ENCODE peak calls at places on chromosomes 7 and 10, in nine cellular contexts. One of them, this sample, is unnamed.

GRCh38 chr7:23477962-23478866 is 7.9 kb upstream of the IGF2BP3 start:
- DNase-seq in esophagus squamous epithelium: no peak
- DNase-seq in K562: no peak
- DNase-seq in suprapubic skin: no peak
- DNase-seq in breast epithelium: no peak
- DNase-seq in A549: no peak
- DNase-seq in upper lobe of left lung: no peak
- DNase-seq in adrenal gland: no peak
- DNase-seq in right lobe of liver: no peak
- DNase-seq in this sample: no peak

GRCh38 chr10:98096316-98096715 is 38.1 kb upstream of the R3HCC1L start:
- DNase-seq in esophagus squamous epithelium: no peak
- DNase-seq in K562: no peak
- DNase-seq in suprapubic skin: no peak
- DNase-seq in breast epithelium: no peak
- DNase-seq in A549: no peak
- DNase-seq in upper lobe of left lung: no peak
- DNase-seq in adrenal gland: no peak
- DNase-seq in right lobe of liver: no peak
- DNase-seq in this sample: no peak

GRCh38 chr7:96992624-96993452 is 12.5 kb upstream of the DLX6 start:
- DNase-seq in esophagus squamous epithelium: no peak
- DNase-seq in K562: no peak
- DNase-seq in suprapubic skin: no peak
- DNase-seq in breast epithelium: no peak
- DNase-seq in A549: no peak
- DNase-seq in upper lobe of left lung: no peak
- DNase-seq in adrenal gland: no peak
- DNase-seq in right lobe of liver: no peak
- DNase-seq in this sample: no peak

GRCh38 chr10:13257621-13258150 is 23.5 kb upstream of the UCMA start:
- DNase-seq in esophagus squamous epithelium: no peak
- DNase-seq in K562: no peak
- DNase-seq in suprapubic skin: no peak
- DNase-seq in breast epithelium: no peak
- DNase-seq in A549: no peak
- DNase-seq in upper lobe of left lung: no peak
- DNase-seq in adrenal gland: no peak
- DNase-seq in right lobe of liver: no peak
- DNase-seq in this sample: no peak

GRCh38 chr7:11177793-11178192 is 204.1 kb downstream of the PHF14 start:
- DNase-seq in esophagus squamous epithelium: no peak
- DNase-seq in K562: no peak
- DNase-seq in suprapubic skin: no peak
- DNase-seq in breast epithelium: no peak
- DNase-seq in A549: no peak
- DNase-seq in upper lobe of left lung: no peak
- DNase-seq in adrenal gland: no peak
- DNase-seq in right lobe of liver: no peak
- DNase-seq in this sample: no peak

GRCh38 chr7:132243463-132243862 is 332.8 kb downstream of the PLXNA4 start:
- DNase-seq in esophagus squamous epithelium: no peak
- DNase-seq in K562: no peak
- DNase-seq in suprapubic skin: no peak
- DNase-seq in breast epithelium: no peak
- DNase-seq in A549: no peak
- DNase-seq in upper lobe of left lung: no peak
- DNase-seq in adrenal gland: no peak
- DNase-seq in right lobe of liver: no peak
- DNase-seq in this sample: no peak

GRCh38 chr10:132438091-132439024 is 41.4 kb downstream of the PWWP2B start:
- DNase-seq in esophagus squamous epithelium: no peak
- DNase-seq in K562: no peak
- DNase-seq in suprapubic skin: no peak
- DNase-seq in breast epithelium: no peak
- DNase-seq in A549: no peak
- DNase-seq in upper lobe of left lung: no peak
- DNase-seq in adrenal gland: no peak
- DNase-seq in right lobe of liver: no peak
- DNase-seq in this sample: no peak

GRCh38 chr10:45235823-45236222 is 79.6 kb downstream of the OR13A1 start:
- DNase-seq in esophagus squamous epithelium: no peak
- DNase-seq in K562: no peak
- DNase-seq in suprapubic skin: no peak
- DNase-seq in breast epithelium: no peak
- DNase-seq in A549: no peak
- DNase-seq in upper lobe of left lung: no peak
- DNase-seq in adrenal gland: no peak
- DNase-seq in right lobe of liver: no peak
- DNase-seq in this sample: no peak

GRCh38 chr10:43980715-43981114 is 332.0 kb upstream of the ZNF32 start:
- DNase-seq in esophagus squamous epithelium: no peak
- DNase-seq in K562: no peak
- DNase-seq in suprapubic skin: no peak
- DNase-seq in breast epithelium: no peak
- DNase-seq in A549: no peak
- DNase-seq in upper lobe of left lung: no peak
- DNase-seq in adrenal gland: no peak
- DNase-seq in right lobe of liver: no peak
- DNase-seq in this sample: no peak

GRCh38 chr7:107118109-107118900 is 50.5 kb upstream of the HBP1 start:
- DNase-seq in esophagus squamous epithelium: no peak
- DNase-seq in K562: no peak
- DNase-seq in suprapubic skin: no peak
- DNase-seq in breast epithelium: no peak
- DNase-seq in A549: no peak
- DNase-seq in upper lobe of left lung: no peak
- DNase-seq in adrenal gland: peak; percentile 21
- DNase-seq in right lobe of liver: no peak
- DNase-seq in this sample: no peak

GRCh38 chr7:27784399-27785053 is 44.6 kb downstream of the TAX1BP1 start:
- DNase-seq in esophagus squamous epithelium: no peak
- DNase-seq in K562: peak; percentile 43
- DNase-seq in suprapubic skin: no peak
- DNase-seq in breast epithelium: no peak
- DNase-seq in A549: peak; percentile 48
- DNase-seq in upper lobe of left lung: no peak
- DNase-seq in adrenal gland: no peak
- DNase-seq in right lobe of liver: no peak
- DNase-seq in this sample: no peak

GRCh38 chr7:27123021-27123476 is 7.5 kb downstream of the HOXA4 start:
- DNase-seq in esophagus squamous epithelium: no peak
- DNase-seq in K562: no peak
- DNase-seq in suprapubic skin: no peak
- DNase-seq in breast epithelium: no peak
- DNase-seq in A549: no peak
- DNase-seq in upper lobe of left lung: no peak
- DNase-seq in adrenal gland: no peak
- DNase-seq in right lobe of liver: no peak
- DNase-seq in this sample: no peak

GRCh38 chr7:100825760-100826545 is 1.4 kb downstream of the EPHB4 start:
- DNase-seq in esophagus squamous epithelium: no peak
- DNase-seq in K562: peak; percentile 74
- DNase-seq in suprapubic skin: no peak
- DNase-seq in breast epithelium: no peak
- DNase-seq in A549: no peak
- DNase-seq in upper lobe of left lung: no peak
- DNase-seq in adrenal gland: peak; percentile 57
- DNase-seq in right lobe of liver: no peak
- DNase-seq in this sample: no peak

GRCh38 chr10:119652361-119652760 is 1.2 kb downstream of the BAG3 start:
- DNase-seq in esophagus squamous epithelium: no peak
- DNase-seq in K562: peak; percentile 55
- DNase-seq in suprapubic skin: no peak
- DNase-seq in breast epithelium: no peak
- DNase-seq in A549: peak; percentile 71
- DNase-seq in upper lobe of left lung: no peak
- DNase-seq in adrenal gland: peak; percentile 40
- DNase-seq in right lobe of liver: no peak
- DNase-seq in this sample: no peak

DNA sequence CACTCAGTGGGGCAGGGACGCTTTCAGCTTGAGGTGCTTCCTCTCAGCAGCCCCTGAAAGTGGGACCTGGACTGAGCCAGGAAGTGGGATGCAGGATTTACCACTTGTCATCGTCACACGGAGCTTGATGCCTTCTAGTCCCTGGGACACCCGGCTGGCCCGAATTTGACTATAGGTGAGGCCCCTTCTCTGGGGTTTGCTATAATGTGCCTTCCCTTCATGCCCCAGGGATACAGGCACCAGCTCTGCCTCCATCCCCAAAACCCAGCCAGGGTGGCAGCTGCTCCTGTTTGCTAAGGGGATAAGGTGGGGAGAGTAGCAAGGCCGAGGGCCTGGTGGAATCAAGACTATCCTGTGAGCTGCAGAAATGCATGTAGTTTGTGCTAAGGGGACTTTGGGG is 235.0 kb downstream of the GLRX3 start:
- DNase-seq in esophagus squamous epithelium: no peak
- DNase-seq in K562: no peak
- DNase-seq in suprapubic skin: no peak
- DNase-seq in breast epithelium: no peak
- DNase-seq in A549: no peak
- DNase-seq in upper lobe of left lung: no peak
- DNase-seq in adrenal gland: no peak
- DNase-seq in right lobe of liver: no peak
- DNase-seq in this sample: no peak
- TF ChIP-seq POLR2A in esophagus squamous epithelium: no peak
- TF ChIP-seq POLR2A in K562: no peak
- TF ChIP-seq POLR2A in suprapubic skin: no peak
- TF ChIP-seq POLR2A in breast epithelium: no peak
- TF ChIP-seq POLR2A in A549: no peak
- TF ChIP-seq POLR2A in upper lobe of left lung: no peak
- TF ChIP-seq POLR2A in adrenal gland: no peak
- TF ChIP-seq POLR2A in right lobe of liver: no peak
- TF ChIP-seq POLR2A in this sample: no peak

GRCh38 chr7:55070271-55070743 is 51.5 kb downstream of the EGFR start:
- DNase-seq in esophagus squamous epithelium: no peak
- DNase-seq in K562: no peak
- DNase-seq in suprapubic skin: no peak
- DNase-seq in breast epithelium: no peak
- DNase-seq in A549: no peak
- DNase-seq in upper lobe of left lung: no peak
- DNase-seq in adrenal gland: no peak
- DNase-seq in right lobe of liver: no peak
- DNase-seq in this sample: no peak

GRCh38 chr7:55070839-55071238 is 52.0 kb downstream of the EGFR start:
- DNase-seq in esophagus squamous epithelium: no peak
- DNase-seq in K562: no peak
- DNase-seq in suprapubic skin: no peak
- DNase-seq in breast epithelium: no peak
- DNase-seq in A549: no peak
- DNase-seq in upper lobe of left lung: no peak
- DNase-seq in adrenal gland: no peak
- DNase-seq in right lobe of liver: no peak
- DNase-seq in this sample: no peak

GRCh38 chr7:55071411-55072188 is 52.8 kb downstream of the EGFR start:
- DNase-seq in esophagus squamous epithelium: no peak
- DNase-seq in K562: no peak
- DNase-seq in suprapubic skin: no peak
- DNase-seq in breast epithelium: no peak
- DNase-seq in A549: no peak
- DNase-seq in upper lobe of left lung: no peak
- DNase-seq in adrenal gland: no peak
- DNase-seq in right lobe of liver: no peak
- DNase-seq in this sample: no peak

GRCh38 chr7:55067748-55068147 is 48.9 kb downstream of the EGFR start:
- DNase-seq in esophagus squamous epithelium: no peak
- DNase-seq in K562: no peak
- DNase-seq in suprapubic skin: no peak
- DNase-seq in breast epithelium: no peak
- DNase-seq in A549: no peak
- DNase-seq in upper lobe of left lung: no peak
- DNase-seq in adrenal gland: no peak
- DNase-seq in right lobe of liver: no peak
- DNase-seq in this sample: no peak

DNA sequence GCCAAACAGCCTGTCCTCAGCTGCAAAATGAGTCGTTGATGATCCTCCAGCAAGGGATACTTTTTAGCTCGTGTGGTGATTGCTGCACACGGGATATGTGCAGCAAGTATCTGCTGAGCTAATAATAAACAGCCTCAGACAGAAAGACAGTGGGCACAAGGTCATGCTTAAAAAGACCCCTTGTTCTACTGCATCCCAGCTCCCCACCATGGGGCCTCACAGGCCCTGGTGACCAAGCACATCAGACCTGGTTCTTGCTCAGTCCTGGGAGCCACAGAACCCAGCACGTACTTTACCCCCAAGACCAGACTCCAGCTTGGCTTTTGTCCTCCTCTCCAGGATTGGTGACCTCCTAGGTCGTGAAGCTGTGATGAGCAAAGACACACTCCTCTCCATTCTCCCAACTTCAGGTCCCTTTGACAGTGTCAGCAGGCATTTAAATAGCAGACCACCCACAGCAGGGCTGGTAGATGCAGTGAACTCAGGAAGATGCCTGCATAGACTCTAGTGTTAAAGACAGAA is 50.5 kb downstream of the EGFR start:
- DNase-seq in esophagus squamous epithelium: no peak
- DNase-seq in K562: no peak
- DNase-seq in suprapubic skin: no peak
- DNase-seq in breast epithelium: no peak
- DNase-seq in A549: no peak
- DNase-seq in upper lobe of left lung: no peak
- DNase-seq in adrenal gland: no peak
- DNase-seq in right lobe of liver: no peak
- DNase-seq in this sample: no peak
- H3K27ac ChIP-seq in esophagus squamous epithelium: peak overlapping the region; percentile 31
- H3K27ac ChIP-seq in K562: no peak overlapping the region
- H3K27ac ChIP-seq in suprapubic skin: no peak overlapping the region
- H3K27ac ChIP-seq in breast epithelium: no peak overlapping the region
- H3K27ac ChIP-seq in A549: peak overlapping the region; percentile 92
- H3K27ac ChIP-seq in upper lobe of left lung: no peak overlapping the region
- H3K27ac ChIP-seq in adrenal gland: no peak overlapping the region
- H3K27ac ChIP-seq in right lobe of liver: peak overlapping the region; percentile 71
- H3K27ac ChIP-seq in this sample: peak overlapping the region; percentile 78

GRCh38 chr7:114916261-114916892 is 5.5 kb upstream of the MDFIC start:
- DNase-seq in esophagus squamous epithelium: no peak
- DNase-seq in K562: no peak
- DNase-seq in suprapubic skin: no peak
- DNase-seq in breast epithelium: no peak
- DNase-seq in A549: no peak
- DNase-seq in upper lobe of left lung: no peak
- DNase-seq in adrenal gland: no peak
- DNase-seq in right lobe of liver: no peak
- DNase-seq in this sample: no peak
- TF ChIP-seq POLR2A in esophagus squamous epithelium: no peak
- TF ChIP-seq POLR2A in K562: no peak
- TF ChIP-seq POLR2A in suprapubic skin: no peak
- TF ChIP-seq POLR2A in breast epithelium: no peak
- TF ChIP-seq POLR2A in A549: no peak
- TF ChIP-seq POLR2A in upper lobe of left lung: no peak
- TF ChIP-seq POLR2A in adrenal gland: no peak
- TF ChIP-seq POLR2A in right lobe of liver: no peak
- TF ChIP-seq POLR2A in this sample: no peak

DNA sequence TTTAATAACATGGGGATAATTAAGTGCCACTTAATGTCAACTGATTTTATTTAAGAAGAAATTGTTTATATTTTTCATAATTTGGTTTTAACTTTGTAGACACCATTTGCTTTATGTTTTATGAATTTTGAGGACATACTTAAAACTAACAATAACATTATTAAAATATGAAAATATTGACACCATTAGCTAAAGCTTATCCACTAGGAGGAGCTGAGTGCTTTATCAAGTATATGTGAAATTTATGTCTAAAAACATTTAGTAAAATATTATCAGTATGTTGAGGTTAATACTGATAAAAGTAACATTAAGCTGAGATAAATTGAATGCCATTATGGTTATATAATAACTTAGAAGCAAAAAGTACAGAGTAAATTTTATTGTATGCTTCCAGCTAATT is 622.1 kb downstream of the ARL4A start:
- DNase-seq in esophagus squamous epithelium: no peak
- DNase-seq in K562: no peak
- DNase-seq in suprapubic skin: no peak
- DNase-seq in breast epithelium: no peak
- DNase-seq in A549: no peak
- DNase-seq in upper lobe of left lung: no peak
- DNase-seq in adrenal gland: no peak
- DNase-seq in right lobe of liver: no peak
- DNase-seq in this sample: no peak
- H3K27ac ChIP-seq in esophagus squamous epithelium: no peak overlapping the region
- H3K27ac ChIP-seq in K562: no peak overlapping the region
- H3K27ac ChIP-seq in suprapubic skin: no peak overlapping the region
- H3K27ac ChIP-seq in breast epithelium: no peak overlapping the region
- H3K27ac ChIP-seq in A549: no peak overlapping the region
- H3K27ac ChIP-seq in upper lobe of left lung: no peak overlapping the region
- H3K27ac ChIP-seq in adrenal gland: no peak overlapping the region
- H3K27ac ChIP-seq in right lobe of liver: no peak overlapping the region
- H3K27ac ChIP-seq in this sample: no peak overlapping the region